ENCODE peak calls at places on chromosomes 5 and 9, in seven cellular contexts. A, Z, T, Y, S, J and N are unnamed samples.
A peak's percentile ranks its signal among the peaks of the same experiment; 100 is the strongest.

GRCh38 chr5:72510610-72511121 is 3.5 kb upstream of the ZNF366 start:
- DNase-seq in A (no peak), Z (no peak), T (no peak), Y (no peak), S (no peak), J (peak; percentile 30), N (no peak)

GRCh38 chr5:133801431-133801830 is 167.0 kb downstream of the C5orf15 start:
- DNase-seq in A (no peak), Z (no peak), T (no peak), Y (no peak), S (no peak), J (no peak), N (no peak)

GRCh38 chr9:98640394-98640793 is 68.3 kb downstream of the GABBR2 start:
- DNase-seq in A (no peak), Z (no peak), T (no peak), Y (no peak), S (no peak), J (no peak), N (no peak)

GRCh38 chr5:155625315-155625714 is 611.8 kb downstream of the KIF4B start:
- DNase-seq in A (no peak), Z (no peak), T (no peak), Y (no peak), S (no peak), J (no peak), N (no peak)

GRCh38 chr9:124869986-124870560 is 8.1 kb downstream of the ARPC5L start:
- DNase-seq in A (peak; percentile 60), Z (no peak), T (no peak), Y (no peak), S (no peak), J (peak; percentile 91), N (peak; percentile 36)

GRCh38 chr5:178282391-178282790 is 49.8 kb upstream of the PHYKPL start:
- DNase-seq in A (no peak), Z (no peak), T (no peak), Y (no peak), S (no peak), J (no peak), N (no peak)

GRCh38 chr5:124774002-124774318 is 27.5 kb upstream of the ZNF608 start:
- DNase-seq in A (no peak), Z (no peak), T (no peak), Y (no peak), S (no peak), J (no peak), N (no peak)

GRCh38 chr9:93258419-93258817 is 74.5 kb downstream of the WNK2 start:
- DNase-seq in A (peak; percentile 17), Z (no peak), T (no peak), Y (no peak), S (no peak), J (no peak), N (no peak)

GRCh38 chr5:132073231-132074013 is at the start of gene CSF2:
- DNase-seq in A (no peak), Z (no peak), T (no peak), Y (no peak), S (no peak), J (no peak), N (no peak)

GRCh38 chr5:89181546-89181945 is 298.6 kb upstream of the MEF2C start:
- DNase-seq in A (no peak), Z (no peak), T (no peak), Y (no peak), S (no peak), J (no peak), N (no peak)

GRCh38 chr9:130395810-130396435 is 48.8 kb upstream of the ASS1 start:
- DNase-seq in A (no peak), Z (no peak), T (no peak), Y (no peak), S (no peak), J (no peak), N (no peak)

GRCh38 chr9:124078641-124079040 is 67.1 kb downstream of the LHX2 start:
- DNase-seq in A (no peak), Z (peak; percentile 35), T (no peak), Y (no peak), S (no peak), J (no peak), N (no peak)

GRCh38 chr5:137075163-137075970 is 423.8 kb downstream of the SPOCK1 start:
- DNase-seq in A (peak; percentile 87), Z (peak; percentile 82), T (peak; percentile 85), Y (peak; percentile 85), S (peak; percentile 77), J (peak; percentile 15), N (peak; percentile 75)

GRCh38 chr5:15350614-15351013 is 149.4 kb upstream of the FBXL7 start:
- DNase-seq in A (no peak), Z (no peak), T (no peak), Y (no peak), S (no peak), J (no peak), N (no peak)

GRCh38 chr5:115170128-115170923 is 618 bp upstream of the TRIM36 start:
- DNase-seq in A (no peak), Z (peak; percentile 28), T (peak; percentile 71), Y (peak; percentile 83), S (peak; percentile 24), J (no peak), N (peak; percentile 40)

GRCh38 chr9:90864779-90865178 is 63.2 kb downstream of the SYK start:
- DNase-seq in A (no peak), Z (no peak), T (no peak), Y (no peak), S (no peak), J (no peak), N (no peak)

GRCh38 chr5:177327539-177328522 is 16.1 kb upstream of the MXD3 start:
- DNase-seq in A (no peak), Z (no peak), T (no peak), Y (no peak), S (no peak), J (no peak), N (no peak)

GRCh38 chr9:21715408-21715807 is 87.0 kb upstream of the MTAP start:
- DNase-seq in A (no peak), Z (no peak), T (no peak), Y (no peak), S (no peak), J (no peak), N (no peak)

GRCh38 chr9:19870988-19871387 is 82.2 kb upstream of the SLC24A2 start:
- DNase-seq in A (no peak), Z (no peak), T (no peak), Y (no peak), S (no peak), J (no peak), N (no peak)

GRCh38 chr5:93575466-93575865 is 5.6 kb downstream of the NR2F1-AS1 start:
- DNase-seq in A (no peak), Z (no peak), T (no peak), Y (peak; percentile 8), S (no peak), J (no peak), N (no peak)

GRCh38 chr5:61004448-61004847 is 59.4 kb downstream of the NDUFAF2 start:
- DNase-seq in A (no peak), Z (no peak), T (no peak), Y (no peak), S (no peak), J (no peak), N (no peak)

GRCh38 chr5:75265731-75266130 is 29.1 kb upstream of the ANKRD31 start:
- DNase-seq in A (no peak), Z (peak; percentile 21), T (no peak), Y (peak; percentile 35), S (no peak), J (no peak), N (no peak)

GRCh38 chr5:143026380-143026779 is 256.2 kb downstream of the ARHGAP26 start:
- DNase-seq in A (no peak), Z (no peak), T (no peak), Y (no peak), S (no peak), J (no peak), N (no peak)

GRCh38 chr5:143031781-143032724 is 261.9 kb downstream of the ARHGAP26 start:
- DNase-seq in A (no peak), Z (no peak), T (peak; percentile 39), Y (peak; percentile 56), S (no peak), J (no peak), N (no peak)

GRCh38 chr5:143029293-143029692 is 259.1 kb downstream of the ARHGAP26 start:
- DNase-seq in A (no peak), Z (no peak), T (no peak), Y (no peak), S (no peak), J (no peak), N (no peak)

GRCh38 chr5:143033535-143034260 is 263.5 kb downstream of the ARHGAP26 start:
- DNase-seq in A (no peak), Z (peak; percentile 21), T (no peak), Y (no peak), S (no peak), J (no peak), N (no peak)

GRCh38 chr5:143030349-143030748 is 260.2 kb downstream of the ARHGAP26 start:
- DNase-seq in A (no peak), Z (no peak), T (no peak), Y (no peak), S (no peak), J (no peak), N (no peak)
- TF ChIP-seq CTCF in A (no peak), Z (no peak), T (no peak), Y (no peak), S (no peak), J (peak; percentile 4), N (no peak)

GRCh38 chr9:127887792-127888191 is 10.3 kb upstream of the AK1 start:
- DNase-seq in A (no peak), Z (no peak), T (no peak), Y (no peak), S (no peak), J (no peak), N (peak; percentile 5)
- TF ChIP-seq CTCF in A (no peak), Z (no peak), T (peak; percentile 57), Y (no peak), S (peak; percentile 22), J (no peak), N (peak; percentile 28)

DNA sequence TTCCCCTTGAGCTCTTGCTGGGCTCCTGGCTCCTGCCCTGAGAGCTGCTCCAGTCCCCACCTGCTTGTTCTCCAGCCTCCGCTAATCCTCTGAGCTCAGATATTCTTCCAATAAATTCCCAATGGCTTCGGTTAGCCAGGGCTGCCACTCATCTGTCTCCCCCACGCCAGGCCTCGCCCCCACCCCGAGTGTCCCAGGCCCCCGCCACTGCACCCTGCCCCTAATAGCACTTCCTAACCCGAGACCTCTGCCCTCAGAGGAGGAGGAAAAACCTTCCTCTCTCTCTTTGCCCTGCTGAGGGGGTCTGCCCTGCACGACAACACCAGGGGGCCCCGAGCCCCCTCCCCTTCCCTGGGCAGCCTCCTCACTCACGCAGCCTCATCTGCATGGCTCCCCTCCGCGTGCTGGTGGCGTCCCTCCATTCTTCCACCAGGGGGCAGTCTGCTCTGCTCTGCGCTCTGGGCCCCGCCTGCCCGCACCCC is 5.4 kb upstream of the LCN15 start:
- DNase-seq in A (no peak), Z (peak; percentile 72), T (peak; percentile 85), Y (peak; percentile 87), S (no peak), J (no peak), N (peak; percentile 72)
- TF ChIP-seq CTCF in A (peak; percentile 24), Z (peak; percentile 56), T (peak; percentile 64), Y (peak; percentile 59), S (peak; percentile 49), J (peak; percentile 68), N (peak; percentile 42)

DNA sequence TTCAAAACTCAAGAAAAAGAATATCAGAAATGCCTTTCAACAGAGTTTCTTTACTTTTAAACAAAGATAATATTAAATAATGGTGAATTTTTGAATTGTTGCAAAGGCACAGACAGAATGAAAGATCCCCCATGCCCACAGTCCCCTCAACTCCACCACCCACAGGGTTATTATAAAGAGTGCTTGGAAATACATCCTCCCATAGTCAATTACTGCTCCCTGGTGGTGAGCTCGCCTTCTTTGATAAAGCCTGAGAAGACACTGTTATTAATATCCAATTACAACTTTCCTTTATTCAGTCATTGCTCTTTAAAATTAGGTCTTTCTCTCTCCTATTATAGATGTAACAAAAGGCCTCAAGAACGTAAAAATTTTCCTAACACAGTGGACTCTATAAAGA is 490.2 kb upstream of the RORB start:
- DNase-seq in A (no peak), Z (no peak), T (no peak), Y (peak; percentile 47), S (no peak), J (no peak), N (no peak)
- TF ChIP-seq CTCF in A (no peak), Z (no peak), T (no peak), Y (peak; percentile 42), S (no peak), J (no peak), N (no peak)